ENCODE peak calls at places on chromosomes 12 and 14, in four cellular contexts. One of them, this sample, is unnamed.

GRCh38 chr12:44827832-44828438 is 48.2 kb downstream of the NELL2 start:
- DNase-seq in hypothalamus: no peak
- DNase-seq in iris pigment epithelial cell: no peak
- DNase-seq in AG10803: no peak
- DNase-seq in this sample: no peak

GRCh38 chr14:36423430-36423829 is 96.6 kb downstream of the NKX2-1 start:
- DNase-seq in hypothalamus: no peak
- DNase-seq in iris pigment epithelial cell: no peak
- DNase-seq in AG10803: no peak
- DNase-seq in this sample: no peak

GRCh38 chr14:55838529-55839052 is 258.6 kb downstream of the KTN1 start:
- DNase-seq in hypothalamus: no peak
- DNase-seq in iris pigment epithelial cell: no peak
- DNase-seq in AG10803: no peak
- DNase-seq in this sample: no peak

GRCh38 chr12:20505056-20505455 is 136.7 kb downstream of the PDE3A start:
- DNase-seq in hypothalamus: no peak
- DNase-seq in iris pigment epithelial cell: peak; percentile 44
- DNase-seq in AG10803: peak; percentile 26
- DNase-seq in this sample: no peak

GRCh38 chr12:47549258-47549657 is 156.6 kb downstream of the RPAP3 start:
- DNase-seq in hypothalamus: no peak
- DNase-seq in iris pigment epithelial cell: peak; percentile 5
- DNase-seq in AG10803: no peak
- DNase-seq in this sample: no peak

GRCh38 chr12:120736404-120737331 is 11.0 kb downstream of the ACADS start:
- DNase-seq in hypothalamus: no peak
- DNase-seq in iris pigment epithelial cell: no peak
- DNase-seq in AG10803: no peak
- DNase-seq in this sample: no peak

GRCh38 chr12:53381739-53382630 is 2.0 kb downstream of the SP1 start:
- DNase-seq in hypothalamus: peak; percentile 33
- DNase-seq in iris pigment epithelial cell: peak; percentile 59
- DNase-seq in AG10803: peak; percentile 80
- DNase-seq in this sample: peak; percentile 22

GRCh38 chr12:82696543-82696942 is 9.8 kb downstream of the TMTC2 start:
- DNase-seq in hypothalamus: no peak
- DNase-seq in iris pigment epithelial cell: no peak
- DNase-seq in AG10803: peak; percentile 18
- DNase-seq in this sample: no peak

GRCh38 chr12:114671664-114672476 is 12.1 kb downstream of the TBX3 start:
- DNase-seq in hypothalamus: no peak
- DNase-seq in iris pigment epithelial cell: no peak
- DNase-seq in AG10803: peak; percentile 24
- DNase-seq in this sample: no peak

GRCh38 chr12:3295648-3296408 is 195.2 kb upstream of the PRMT8 start:
- DNase-seq in hypothalamus: no peak
- DNase-seq in iris pigment epithelial cell: peak; percentile 68
- DNase-seq in AG10803: peak; percentile 24
- DNase-seq in this sample: no peak

GRCh38 chr12:119020377-119021360 is 39.3 kb downstream of the SRRM4 start:
- DNase-seq in hypothalamus: no peak
- DNase-seq in iris pigment epithelial cell: no peak
- DNase-seq in AG10803: no peak
- DNase-seq in this sample: peak; percentile 87

GRCh38 chr12:93050026-93050747 is 121.1 kb upstream of the EEA1 start:
- DNase-seq in hypothalamus: no peak
- DNase-seq in iris pigment epithelial cell: peak; percentile 45
- DNase-seq in AG10803: peak; percentile 71
- DNase-seq in this sample: no peak

GRCh38 chr14:60590907-60591510 is 58.3 kb downstream of the SIX1 start:
- DNase-seq in hypothalamus: no peak
- DNase-seq in iris pigment epithelial cell: no peak
- DNase-seq in AG10803: peak; percentile 85
- DNase-seq in this sample: no peak

GRCh38 chr12:59396519-59396918 is 199.3 kb upstream of the SLC16A7 start:
- DNase-seq in hypothalamus: no peak
- DNase-seq in iris pigment epithelial cell: no peak
- DNase-seq in AG10803: no peak
- DNase-seq in this sample: no peak

GRCh38 chr14:31819281-31819680 is 257.8 kb upstream of the ARHGAP5 start:
- DNase-seq in hypothalamus: no peak
- DNase-seq in iris pigment epithelial cell: no peak
- DNase-seq in AG10803: no peak
- DNase-seq in this sample: no peak

GRCh38 chr12:54033106-54033979 is 493 bp downstream of the HOXC5 start:
- DNase-seq in hypothalamus: no peak
- DNase-seq in iris pigment epithelial cell: peak; percentile 50
- DNase-seq in AG10803: peak; percentile 61
- DNase-seq in this sample: no peak

GRCh38 chr12:66964629-66965028 is 285.8 kb upstream of the GRIP1 start:
- DNase-seq in hypothalamus: no peak
- DNase-seq in iris pigment epithelial cell: peak; percentile 41
- DNase-seq in AG10803: peak; percentile 30
- DNase-seq in this sample: no peak

This sample was measured in iPS-NIHi11.